ENCODE peak calls at places on chromosomes 6 and 20, in nine cellular contexts. One of them, this sample, is unnamed.

GRCh38 chr20:23358563-23358906 is 3.4 kb upstream of the GZF1 start:
- DNase-seq in bronchial epithelial cell: no peak
- DNase-seq in esophagus squamous epithelium: no peak
- DNase-seq in cardiac muscle cell: no peak
- DNase-seq in SW 1271: no peak
- DNase-seq in stimulated activated naive CD4-positive, alpha-beta T cell treated with Interleukin-2 at 50 U/mL for 16 hours: no peak
- DNase-seq in activated T-cell treated with anti-CD3 and anti-CD28 coated beads, Interleukin-2, amount 50 U/mL, for 72 hours: no peak
- DNase-seq in choroid plexus epithelial cell: no peak
- DNase-seq in naive B cell: no peak
- DNase-seq in this sample: no peak

GRCh38 chr20:37303637-37304036 is 14.2 kb downstream of the MANBAL start:
- DNase-seq in bronchial epithelial cell: no peak
- DNase-seq in esophagus squamous epithelium: no peak
- DNase-seq in cardiac muscle cell: no peak
- DNase-seq in SW 1271: no peak
- DNase-seq in stimulated activated naive CD4-positive, alpha-beta T cell treated with Interleukin-2 at 50 U/mL for 16 hours: no peak
- DNase-seq in activated T-cell treated with anti-CD3 and anti-CD28 coated beads, Interleukin-2, amount 50 U/mL, for 72 hours: no peak
- DNase-seq in choroid plexus epithelial cell: no peak
- DNase-seq in naive B cell: no peak
- DNase-seq in this sample: no peak

GRCh38 chr6:46993846-46994245 is 48.3 kb downstream of the ADGRF1 start:
- DNase-seq in bronchial epithelial cell: peak
- DNase-seq in esophagus squamous epithelium: no peak
- DNase-seq in cardiac muscle cell: no peak
- DNase-seq in SW 1271: peak
- DNase-seq in stimulated activated naive CD4-positive, alpha-beta T cell treated with Interleukin-2 at 50 U/mL for 16 hours: no peak
- DNase-seq in activated T-cell treated with anti-CD3 and anti-CD28 coated beads, Interleukin-2, amount 50 U/mL, for 72 hours: no peak
- DNase-seq in choroid plexus epithelial cell: peak
- DNase-seq in naive B cell: no peak
- DNase-seq in this sample: peak

GRCh38 chr6:125104425-125104824 is 49.1 kb upstream of the TPD52L1 start:
- DNase-seq in bronchial epithelial cell: peak
- DNase-seq in esophagus squamous epithelium: no peak
- DNase-seq in cardiac muscle cell: peak
- DNase-seq in SW 1271: no peak
- DNase-seq in stimulated activated naive CD4-positive, alpha-beta T cell treated with Interleukin-2 at 50 U/mL for 16 hours: no peak
- DNase-seq in activated T-cell treated with anti-CD3 and anti-CD28 coated beads, Interleukin-2, amount 50 U/mL, for 72 hours: no peak
- DNase-seq in choroid plexus epithelial cell: peak
- DNase-seq in naive B cell: no peak
- DNase-seq in this sample: peak

GRCh38 chr6:141133346-141133745 is 999.4 kb upstream of the GJE1 start:
- DNase-seq in bronchial epithelial cell: no peak
- DNase-seq in esophagus squamous epithelium: no peak
- DNase-seq in cardiac muscle cell: no peak
- DNase-seq in SW 1271: no peak
- DNase-seq in stimulated activated naive CD4-positive, alpha-beta T cell treated with Interleukin-2 at 50 U/mL for 16 hours: no peak
- DNase-seq in activated T-cell treated with anti-CD3 and anti-CD28 coated beads, Interleukin-2, amount 50 U/mL, for 72 hours: no peak
- DNase-seq in choroid plexus epithelial cell: no peak
- DNase-seq in naive B cell: no peak
- DNase-seq in this sample: no peak

GRCh38 chr6:105587349-105588115 is 184.7 kb upstream of the PREP start:
- DNase-seq in bronchial epithelial cell: peak
- DNase-seq in esophagus squamous epithelium: no peak
- DNase-seq in cardiac muscle cell: no peak
- DNase-seq in SW 1271: no peak
- DNase-seq in stimulated activated naive CD4-positive, alpha-beta T cell treated with Interleukin-2 at 50 U/mL for 16 hours: no peak
- DNase-seq in activated T-cell treated with anti-CD3 and anti-CD28 coated beads, Interleukin-2, amount 50 U/mL, for 72 hours: peak
- DNase-seq in choroid plexus epithelial cell: no peak
- DNase-seq in naive B cell: no peak
- DNase-seq in this sample: peak

GRCh38 chr6:37168809-37169457 is 1.0 kb upstream of the PIM1 start:
- DNase-seq in bronchial epithelial cell: peak
- DNase-seq in esophagus squamous epithelium: no peak
- DNase-seq in cardiac muscle cell: peak
- DNase-seq in SW 1271: peak
- DNase-seq in stimulated activated naive CD4-positive, alpha-beta T cell treated with Interleukin-2 at 50 U/mL for 16 hours: peak
- DNase-seq in activated T-cell treated with anti-CD3 and anti-CD28 coated beads, Interleukin-2, amount 50 U/mL, for 72 hours: peak
- DNase-seq in choroid plexus epithelial cell: peak
- DNase-seq in naive B cell: peak
- DNase-seq in this sample: peak

GRCh38 chr6:150004101-150004782 is 21.1 kb downstream of the RAET1L start:
- DNase-seq in bronchial epithelial cell: no peak
- DNase-seq in esophagus squamous epithelium: no peak
- DNase-seq in cardiac muscle cell: no peak
- DNase-seq in SW 1271: no peak
- DNase-seq in stimulated activated naive CD4-positive, alpha-beta T cell treated with Interleukin-2 at 50 U/mL for 16 hours: no peak
- DNase-seq in activated T-cell treated with anti-CD3 and anti-CD28 coated beads, Interleukin-2, amount 50 U/mL, for 72 hours: peak
- DNase-seq in choroid plexus epithelial cell: no peak
- DNase-seq in naive B cell: peak
- DNase-seq in this sample: no peak

GRCh38 chr6:24903681-24904080 is 32.1 kb downstream of the RIPOR2 start:
- DNase-seq in bronchial epithelial cell: no peak
- DNase-seq in esophagus squamous epithelium: no peak
- DNase-seq in cardiac muscle cell: no peak
- DNase-seq in SW 1271: no peak
- DNase-seq in stimulated activated naive CD4-positive, alpha-beta T cell treated with Interleukin-2 at 50 U/mL for 16 hours: no peak
- DNase-seq in activated T-cell treated with anti-CD3 and anti-CD28 coated beads, Interleukin-2, amount 50 U/mL, for 72 hours: no peak
- DNase-seq in choroid plexus epithelial cell: no peak
- DNase-seq in naive B cell: no peak
- DNase-seq in this sample: no peak

GRCh38 chr6:126145386-126145785 is 159.0 kb downstream of the TRMT11 start:
- DNase-seq in bronchial epithelial cell: no peak
- DNase-seq in esophagus squamous epithelium: no peak
- DNase-seq in cardiac muscle cell: no peak
- DNase-seq in SW 1271: no peak
- DNase-seq in stimulated activated naive CD4-positive, alpha-beta T cell treated with Interleukin-2 at 50 U/mL for 16 hours: no peak
- DNase-seq in activated T-cell treated with anti-CD3 and anti-CD28 coated beads, Interleukin-2, amount 50 U/mL, for 72 hours: no peak
- DNase-seq in choroid plexus epithelial cell: no peak
- DNase-seq in naive B cell: no peak
- DNase-seq in this sample: no peak

GRCh38 chr20:13219327-13220193 is 1.5 kb upstream of the ISM1 start:
- DNase-seq in bronchial epithelial cell: no peak
- DNase-seq in esophagus squamous epithelium: no peak
- DNase-seq in cardiac muscle cell: no peak
- DNase-seq in SW 1271: no peak
- DNase-seq in stimulated activated naive CD4-positive, alpha-beta T cell treated with Interleukin-2 at 50 U/mL for 16 hours: no peak
- DNase-seq in activated T-cell treated with anti-CD3 and anti-CD28 coated beads, Interleukin-2, amount 50 U/mL, for 72 hours: no peak
- DNase-seq in choroid plexus epithelial cell: no peak
- DNase-seq in naive B cell: no peak
- DNase-seq in this sample: no peak

GRCh38 chr6:5125152-5126006 is 40.2 kb downstream of the PPP1R3G start:
- DNase-seq in bronchial epithelial cell: peak
- DNase-seq in esophagus squamous epithelium: no peak
- DNase-seq in cardiac muscle cell: no peak
- DNase-seq in SW 1271: no peak
- DNase-seq in stimulated activated naive CD4-positive, alpha-beta T cell treated with Interleukin-2 at 50 U/mL for 16 hours: no peak
- DNase-seq in activated T-cell treated with anti-CD3 and anti-CD28 coated beads, Interleukin-2, amount 50 U/mL, for 72 hours: no peak
- DNase-seq in choroid plexus epithelial cell: peak
- DNase-seq in naive B cell: no peak
- DNase-seq in this sample: peak